ENCODE peak calls at places on chromosomes 16 and 17, in seven cellular contexts. Z is aorta, C is heart left ventricle, Y is pancreas, K is IMR-90, W is RWPE1, V is psoas muscle. U is an unnamed sample.

GRCh38 chr16:47565454-47565853 is 104.3 kb downstream of the PHKB start:
- DNase-seq in Z (peak), C (peak), Y (no peak), K (peak), W (peak), V (peak), U (no peak)

GRCh38 chr17:27644586-27644985 is 13.6 kb downstream of the LGALS9 start:
- DNase-seq in Z (no peak), C (no peak), Y (no peak), K (no peak), W (no peak), V (peak), U (no peak)

GRCh38 chr16:66359811-66360608 is 6.5 kb upstream of the CDH5 start:
- DNase-seq in Z (no peak), C (peak), Y (no peak), K (no peak), W (no peak), V (no peak), U (no peak)

GRCh38 chr16:85221810-85222150 is 109.5 kb upstream of the CIBAR2 start:
- DNase-seq in Z (no peak), C (no peak), Y (no peak), K (no peak), W (no peak), V (no peak), U (no peak)

GRCh38 chr16:89958068-89958467 is 9.5 kb downstream of the DEF8 start:
- DNase-seq in Z (peak), C (no peak), Y (no peak), K (peak), W (peak), V (no peak), U (no peak)

GRCh38 chr17:7862692-7863437 is 5.1 kb downstream of the CYB5D1 start:
- DNase-seq in Z (no peak), C (no peak), Y (peak), K (peak), W (no peak), V (no peak), U (no peak)

GRCh38 chr17:72118588-72119279 is 2.1 kb upstream of the SOX9 start:
- DNase-seq in Z (peak), C (peak), Y (peak), K (peak), W (peak), V (peak), U (peak)

GRCh38 chr16:3007957-3008748 is 4.6 kb upstream of the CLDN9 start:
- DNase-seq in Z (no peak), C (no peak), Y (no peak), K (no peak), W (no peak), V (no peak), U (no peak)

GRCh38 chr17:66996926-66997325 is 32.4 kb downstream of the CACNG4 start:
- DNase-seq in Z (no peak), C (no peak), Y (no peak), K (no peak), W (no peak), V (no peak), U (no peak)

GRCh38 chr16:13919330-13919682 is 648 bp upstream of the ERCC4 start:
- DNase-seq in Z (no peak), C (peak), Y (no peak), K (peak), W (peak), V (no peak), U (no peak)

GRCh38 chr17:36880506-36880905 is 56.8 kb upstream of the LHX1 start:
- DNase-seq in Z (no peak), C (no peak), Y (no peak), K (no peak), W (no peak), V (no peak), U (no peak)

GRCh38 chr17:70869402-70870085 is 700.2 kb downstream of the KCNJ2 start:
- DNase-seq in Z (no peak), C (no peak), Y (no peak), K (no peak), W (no peak), V (no peak), U (no peak)

GRCh38 chr16:1362807-1363206 is 11.1 kb downstream of the GNPTG start:
- DNase-seq in Z (no peak), C (no peak), Y (peak), K (no peak), W (no peak), V (no peak), U (no peak)

GRCh38 chr17:75691371-75692290 is 24.5 kb downstream of the SAP30BP start:
- DNase-seq in Z (no peak), C (no peak), Y (peak), K (peak), W (no peak), V (no peak), U (no peak)

GRCh38 chr16:30018731-30019158 is 4.3 kb upstream of the C16orf92 start:
- DNase-seq in Z (no peak), C (no peak), Y (no peak), K (peak), W (no peak), V (no peak), U (no peak)

DNA sequence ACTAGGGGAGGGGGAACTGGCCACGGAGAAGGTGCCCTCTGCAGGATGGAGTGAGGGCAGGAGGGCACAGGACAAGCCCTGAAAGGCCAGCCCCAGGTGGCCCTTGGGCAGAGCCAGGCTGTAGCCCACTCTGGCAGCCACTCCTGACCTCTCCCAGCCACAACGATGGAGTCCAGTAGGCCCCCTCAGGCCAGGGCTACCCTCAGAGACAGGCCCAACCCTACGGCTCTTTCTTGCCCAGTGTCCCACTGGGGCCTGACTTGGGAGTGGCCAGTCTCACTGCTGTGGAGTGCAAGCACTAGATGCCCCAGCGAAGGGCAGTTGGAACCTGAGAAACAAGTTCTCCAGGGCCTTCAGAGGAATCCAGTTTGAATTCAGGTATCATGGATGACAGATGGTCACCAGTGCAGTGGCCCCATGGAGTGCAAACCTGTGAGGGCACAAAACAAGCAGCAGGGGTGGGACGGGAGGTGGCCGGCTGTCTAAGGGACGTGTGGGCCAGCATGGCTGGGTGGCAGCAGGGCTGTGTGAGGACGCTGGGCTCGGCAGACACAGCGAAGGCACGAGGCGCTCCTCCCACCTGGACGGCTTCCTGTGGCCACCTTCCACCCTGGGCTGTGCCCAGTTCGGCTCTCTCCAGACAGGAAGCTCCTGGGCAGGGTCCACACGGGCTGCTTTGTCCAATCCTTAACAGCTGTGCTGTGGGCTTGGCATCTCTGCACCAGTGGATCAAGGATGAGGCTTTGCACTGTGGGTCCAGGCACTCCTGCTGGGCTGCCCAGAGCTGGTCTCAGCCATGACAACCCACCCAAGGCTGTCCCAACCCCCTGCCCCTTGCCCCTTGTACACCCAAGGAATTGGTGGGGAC is 72.1 kb downstream of the AMFR start:
- DNase-seq in Z (peak), C (no peak), Y (no peak), K (no peak), W (no peak), V (no peak), U (peak)
- H3K27ac ChIP-seq in Z (no peak), C (no peak), Y (no peak), K (no peak), W (no peak), V (no peak), U (no peak)

GRCh38 chr17:78875331-78875730 is 27.7 kb downstream of the CEP295NL start:
- DNase-seq in Z (no peak), C (no peak), Y (no peak), K (no peak), W (no peak), V (no peak), U (no peak)
- H3K27ac ChIP-seq in Z (no peak), C (peak), Y (no peak), K (peak), W (peak), V (peak), U (peak)

DNA sequence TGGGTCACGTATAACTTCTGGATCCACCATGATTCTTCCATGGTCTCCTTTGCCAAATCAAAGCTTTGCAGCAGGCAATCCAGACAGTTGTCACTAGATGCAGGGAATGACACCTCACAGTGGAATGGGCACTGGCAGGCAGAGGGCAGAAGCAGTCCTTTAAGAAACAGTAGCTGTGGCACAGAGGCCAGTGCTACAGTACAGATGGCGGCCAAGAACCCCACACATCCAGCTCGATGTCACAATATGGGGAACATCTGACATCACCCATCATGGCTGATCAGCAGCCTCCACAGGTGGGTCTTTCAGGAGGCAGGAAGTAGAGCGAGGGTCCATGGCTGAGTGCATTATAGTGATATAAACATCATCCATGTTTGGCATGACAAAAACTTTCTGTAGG is 18.8 kb upstream of the ERN1 start:
- DNase-seq in Z (no peak), C (peak), Y (no peak), K (no peak), W (no peak), V (peak), U (peak)
- H3K27ac ChIP-seq in Z (no peak), C (peak), Y (peak), K (no peak), W (peak), V (peak), U (peak)

GRCh38 chr17:13509561-13509960 is 92.2 kb downstream of the HS3ST3A1 start:
- DNase-seq in Z (no peak), C (no peak), Y (no peak), K (peak), W (no peak), V (no peak), U (no peak)
- H3K27ac ChIP-seq in Z (no peak), C (no peak), Y (no peak), K (no peak), W (no peak), V (no peak), U (no peak)

GRCh38 chr17:40124279-40125141 is 2.7 kb downstream of the MSL1 start:
- DNase-seq in Z (no peak), C (no peak), Y (no peak), K (peak), W (no peak), V (no peak), U (no peak)
- H3K27ac ChIP-seq in Z (no peak), C (peak), Y (no peak), K (peak), W (peak), V (peak), U (peak)

GRCh38 chr16:56355786-56356275 is 69.5 kb downstream of the AMFR start:
- DNase-seq in Z (peak), C (no peak), Y (no peak), K (no peak), W (no peak), V (no peak), U (peak)
- H3K27ac ChIP-seq in Z (no peak), C (peak), Y (no peak), K (peak), W (peak), V (no peak), U (peak)

U was measured in stomach.